ENCODE peak calls at places on chromosome 5, in four cellular contexts. I is effector memory CD4-positive, alpha-beta T cell; X is cardiac muscle cell; A is endodermal cell. W is an unnamed sample.
A peak's percentile ranks its signal among the peaks of the same experiment; 100 is the strongest.

GRCh38 chr5:168317521-168318147 is 26.2 kb downstream of the WWC1 start:
- DNase-seq in I (no peak), X (peak; percentile 58), A (no peak), W (peak; percentile 98)

GRCh38 chr5:61732376-61732775 is 400.3 kb downstream of the ZSWIM6 start:
- DNase-seq in I (no peak), X (peak; percentile 9), A (no peak), W (peak; percentile 13)

GRCh38 chr5:81825237-81825636 is 74.3 kb upstream of the SSBP2 start:
- DNase-seq in I (no peak), X (peak; percentile 76), A (no peak), W (peak; percentile 63)

GRCh38 chr5:157708866-157709265 is 22.4 kb upstream of the THG1L start:
- DNase-seq in I (no peak), X (no peak), A (no peak), W (peak; percentile 53)

GRCh38 chr5:3896098-3896497 is 300.5 kb downstream of the IRX1 start:
- DNase-seq in I (no peak), X (no peak), A (no peak), W (no peak)

GRCh38 chr5:99032234-99033013 is 103.6 kb upstream of the CHD1 start:
- DNase-seq in I (peak; percentile 2), X (peak; percentile 57), A (peak; percentile 84), W (peak; percentile 57)

GRCh38 chr5:129951039-129951438 is 46.8 kb downstream of the CHSY3 start:
- DNase-seq in I (no peak), X (no peak), A (no peak), W (no peak)

GRCh38 chr5:148457183-148457620 is 73.4 kb downstream of the FBXO38 start:
- DNase-seq in I (peak; percentile 11), X (peak; percentile 30), A (no peak), W (no peak)

GRCh38 chr5:73299017-73299630 is 126.1 kb downstream of the TMEM174 start:
- DNase-seq in I (no peak), X (peak; percentile 54), A (peak; percentile 87), W (no peak)

GRCh38 chr5:39624268-39624886 is 199.6 kb upstream of the DAB2 start:
- DNase-seq in I (no peak), X (no peak), A (peak; percentile 52), W (no peak)

GRCh38 chr5:171363846-171364245 is 23.8 kb upstream of the NPM1 start:
- DNase-seq in I (no peak), X (no peak), A (no peak), W (no peak)

GRCh38 chr5:1526151-1526631 is 2.4 kb upstream of the LPCAT1 start:
- DNase-seq in I (no peak), X (no peak), A (peak; percentile 41), W (no peak)

GRCh38 chr5:36502608-36503007 is 103.8 kb upstream of the SLC1A3 start:
- DNase-seq in I (no peak), X (no peak), A (no peak), W (peak; percentile 98)

GRCh38 chr5:167999182-167999581 is 292.3 kb upstream of the WWC1 start:
- DNase-seq in I (no peak), X (no peak), A (no peak), W (peak; percentile 67)

GRCh38 chr5:85293139-85293785 is 908.6 kb upstream of the EDIL3 start:
- DNase-seq in I (no peak), X (peak; percentile 49), A (no peak), W (no peak)

GRCh38 chr5:152701305-152701704 is 296.2 kb upstream of the NMUR2 start:
- DNase-seq in I (no peak), X (peak; percentile 20), A (no peak), W (no peak)

GRCh38 chr5:652773-653350 is 40.3 kb downstream of the TPPP start:
- DNase-seq in I (no peak), X (no peak), A (no peak), W (no peak)

GRCh38 chr5:72234265-72234700 is 85.8 kb downstream of the MRPS27 start:
- DNase-seq in I (peak; percentile 8), X (no peak), A (no peak), W (peak; percentile 87)

GRCh38 chr5:74384851-74385250 is 255.7 kb downstream of the ENC1 start:
- DNase-seq in I (no peak), X (no peak), A (no peak), W (peak; percentile 66)

GRCh38 chr5:53256746-53257145 is 147.2 kb upstream of the MOCS2 start:
- DNase-seq in I (no peak), X (no peak), A (no peak), W (peak; percentile 97)

GRCh38 chr5:30968971-30969370 is 224.5 kb upstream of the CDH6 start:
- DNase-seq in I (no peak), X (no peak), A (no peak), W (no peak)

GRCh38 chr5:133365326-133365725 is 247.0 kb downstream of the FSTL4 start:
- DNase-seq in I (no peak), X (peak; percentile 32), A (peak; percentile 72), W (no peak)

GRCh38 chr5:112960316-112960715 is 16.3 kb upstream of the DCP2 start:
- DNase-seq in I (no peak), X (no peak), A (no peak), W (no peak)

GRCh38 chr5:68476854-68477253 is 261.3 kb downstream of the PIK3R1 start:
- DNase-seq in I (no peak), X (no peak), A (peak; percentile 66), W (no peak)

GRCh38 chr5:168342151-168342825 is 50.8 kb downstream of the WWC1 start:
- DNase-seq in I (no peak), X (no peak), A (no peak), W (peak; percentile 71)

GRCh38 chr5:96590796-96591195 is 71.4 kb upstream of the CAST start:
- DNase-seq in I (no peak), X (no peak), A (no peak), W (no peak)

GRCh38 chr5:123000731-123001130 is 35.8 kb downstream of the PPIC start:
- DNase-seq in I (no peak), X (no peak), A (no peak), W (no peak)

GRCh38 chr5:50744761-50745160 is 78.3 kb downstream of the PARP8 start:
- DNase-seq in I (no peak), X (no peak), A (no peak), W (peak; percentile 35)

GRCh38 chr5:19534751-19535150 is 453.2 kb downstream of the CDH18 start:
- DNase-seq in I (no peak), X (no peak), A (no peak), W (peak; percentile 12)

DNA sequence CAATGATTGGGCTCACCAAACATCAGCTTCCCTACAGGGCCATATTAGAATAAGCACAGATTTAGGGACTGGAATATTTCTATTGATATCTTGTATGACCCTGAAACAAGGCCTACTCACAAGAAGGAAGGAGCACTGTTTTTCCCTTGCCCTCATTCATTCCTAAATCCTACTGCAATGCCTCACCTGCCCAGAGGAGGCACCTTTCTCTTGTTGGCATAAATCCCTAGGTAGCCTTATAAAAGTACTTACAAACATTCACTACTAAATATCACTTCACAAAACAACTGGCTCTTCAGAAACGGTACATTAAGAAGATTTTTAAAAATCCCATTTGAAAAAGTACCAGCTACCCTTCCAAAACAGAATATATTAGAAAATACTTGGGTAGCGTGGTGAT is 449.4 kb downstream of the CDH18 start:
- DNase-seq in I (no peak), X (no peak), A (no peak), W (no peak)
- H3K4me3 ChIP-seq in I (no peak overlapping the region), X (no peak overlapping the region), A (no peak overlapping the region), W (no peak overlapping the region)

DNA sequence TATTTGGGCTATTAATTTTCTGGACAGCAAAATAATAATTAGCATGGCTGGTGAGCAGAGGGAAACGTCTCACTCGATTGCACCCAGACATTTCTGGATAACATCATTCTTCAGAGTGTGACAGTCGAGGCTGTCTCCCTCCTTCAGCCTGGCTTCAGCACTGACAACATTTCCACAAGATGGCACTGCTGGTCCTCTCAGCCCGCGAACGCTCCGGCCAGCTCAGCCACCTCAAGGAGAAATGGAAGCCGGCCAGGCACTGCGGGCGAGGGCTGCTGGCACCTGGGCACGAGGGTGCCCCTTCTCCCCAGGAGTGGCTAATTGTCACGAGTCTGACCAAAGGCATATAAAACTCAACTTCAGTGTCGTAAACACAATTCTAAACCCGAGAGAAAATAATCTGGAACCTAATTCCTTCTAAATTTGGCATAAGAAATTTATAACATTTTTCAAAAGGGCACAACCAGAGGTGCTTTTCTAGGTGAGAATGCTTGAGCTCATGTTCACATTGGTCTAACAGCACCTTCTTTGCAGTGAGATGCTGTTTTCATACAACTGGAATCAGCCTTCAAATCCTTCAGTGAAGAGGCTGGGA is 65.9 kb downstream of the DAP start:
- DNase-seq in I (no peak), X (peak; percentile 79), A (peak; percentile 87), W (peak; percentile 51)
- H3K4me3 ChIP-seq in I (no peak overlapping the region), X (no peak overlapping the region), A (no peak overlapping the region), W (no peak overlapping the region)

GRCh38 chr5:6197427-6197826 is 180.9 kb downstream of the MED10 start:
- DNase-seq in I (no peak), X (no peak), A (no peak), W (no peak)

GRCh38 chr5:6193315-6193714 is 185.0 kb downstream of the MED10 start:
- DNase-seq in I (no peak), X (no peak), A (no peak), W (no peak)

GRCh38 chr5:6195711-6196358 is 182.5 kb downstream of the MED10 start:
- DNase-seq in I (no peak), X (no peak), A (no peak), W (no peak)

GRCh38 chr5:6194906-6195612 is 183.3 kb downstream of the MED10 start:
- DNase-seq in I (no peak), X (no peak), A (no peak), W (no peak)

DNA sequence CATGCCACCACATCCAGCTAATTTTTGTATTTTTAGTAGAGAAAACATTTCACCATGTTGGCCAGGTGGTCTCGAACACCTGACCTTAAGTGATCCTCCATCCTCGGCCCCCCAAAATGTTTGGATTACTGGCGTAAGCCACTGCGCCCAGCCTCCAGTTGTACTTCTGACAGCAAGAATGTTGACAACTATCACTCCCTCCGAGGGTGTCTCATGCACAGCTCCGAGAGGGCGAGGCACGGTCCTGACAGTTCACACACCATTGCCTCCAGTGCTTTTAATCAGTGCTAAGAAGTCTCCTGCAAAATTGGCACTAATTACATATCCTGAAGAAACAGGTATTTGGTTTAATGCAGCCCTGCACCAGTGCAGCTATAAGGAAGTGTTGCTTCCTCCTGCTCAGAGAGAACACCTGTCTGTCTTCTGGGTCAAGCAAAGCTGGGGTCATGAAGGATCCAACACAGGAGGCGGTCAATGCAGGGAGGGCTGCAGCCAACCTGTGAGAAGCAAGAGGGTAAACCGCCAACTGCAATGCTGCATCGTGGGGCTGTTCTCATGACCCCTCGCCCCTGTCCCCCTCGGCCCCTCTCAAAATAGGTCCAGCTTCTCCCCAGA is 184.0 kb downstream of the MED10 start:
- DNase-seq in I (no peak), X (no peak), A (no peak), W (no peak)
- H3K4me3 ChIP-seq in I (no peak overlapping the region), X (no peak overlapping the region), A (no peak overlapping the region), W (no peak overlapping the region)

DNA sequence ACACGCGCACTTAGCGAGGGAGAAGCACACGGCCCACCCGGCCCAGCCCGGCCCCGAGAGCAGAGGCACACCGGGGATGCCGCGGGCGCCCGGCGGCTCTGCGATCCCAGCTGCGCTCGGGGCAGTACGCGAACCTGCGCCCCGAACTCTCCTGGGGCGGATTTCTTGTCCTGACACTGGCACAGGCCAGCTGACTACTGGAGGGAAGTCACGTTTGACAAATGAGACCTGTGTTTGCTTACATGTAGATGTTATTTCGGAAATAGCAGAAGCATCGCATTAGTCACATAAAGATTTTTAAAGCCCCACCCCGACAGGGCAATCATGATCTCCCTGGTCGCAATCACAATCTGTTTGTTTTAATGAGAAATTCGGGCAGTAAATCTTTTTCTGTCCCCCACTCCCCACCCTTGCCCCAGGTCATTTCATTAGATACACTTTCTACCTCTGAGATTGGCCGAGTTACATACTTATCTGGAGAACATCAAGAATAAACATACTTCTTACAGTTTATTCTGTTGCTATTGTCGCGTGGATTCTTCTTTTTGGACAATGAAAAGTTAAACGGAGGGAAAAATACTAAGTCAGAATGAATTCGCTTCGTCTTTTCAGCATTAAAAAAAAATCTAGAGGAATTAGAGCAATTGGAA is 518.9 kb downstream of the CTNND2 start:
- DNase-seq in I (no peak), X (no peak), A (peak; percentile 68), W (peak; percentile 11)
- H3K4me3 ChIP-seq in I (no peak overlapping the region), X (peak overlapping the region; percentile 34), A (peak overlapping the region; percentile 70), W (peak overlapping the region; percentile 54)

W was measured in astrocyte.